ENCODE peak calls at places on chromosome 18, in eight cellular contexts. One of them, this sample, is unnamed.

GRCh38 chr18:36493349-36494281 is 196.1 kb downstream of the FHOD3 start:
- DNase-seq in stomach: no peak
- DNase-seq in right lobe of liver: no peak
- DNase-seq in tibial nerve: no peak
- DNase-seq in uterus: no peak
- DNase-seq in body of pancreas: peak; percentile 89
- DNase-seq in spleen: no peak
- DNase-seq in GM12878: no peak
- DNase-seq in this sample: peak; percentile 85

GRCh38 chr18:51668101-51668500 is 470.6 kb upstream of the MEX3C start:
- DNase-seq in stomach: peak; percentile 67
- DNase-seq in right lobe of liver: peak; percentile 48
- DNase-seq in tibial nerve: peak; percentile 58
- DNase-seq in uterus: no peak
- DNase-seq in body of pancreas: peak; percentile 68
- DNase-seq in spleen: no peak
- DNase-seq in GM12878: no peak
- DNase-seq in this sample: no peak

GRCh38 chr18:70621710-70622109 is 332.9 kb downstream of the SOCS6 start:
- DNase-seq in stomach: no peak
- DNase-seq in right lobe of liver: no peak
- DNase-seq in tibial nerve: no peak
- DNase-seq in uterus: no peak
- DNase-seq in body of pancreas: no peak
- DNase-seq in spleen: no peak
- DNase-seq in GM12878: no peak
- DNase-seq in this sample: no peak

GRCh38 chr18:49893036-49893435 is 79.7 kb upstream of the ACAA2 start:
- DNase-seq in stomach: no peak
- DNase-seq in right lobe of liver: no peak
- DNase-seq in tibial nerve: no peak
- DNase-seq in uterus: no peak
- DNase-seq in body of pancreas: no peak
- DNase-seq in spleen: no peak
- DNase-seq in GM12878: no peak
- DNase-seq in this sample: no peak

GRCh38 chr18:32019251-32019943 is 772 bp downstream of the RNF125 start:
- DNase-seq in stomach: peak; percentile 49
- DNase-seq in right lobe of liver: peak; percentile 64
- DNase-seq in tibial nerve: peak; percentile 6
- DNase-seq in uterus: peak; percentile 18
- DNase-seq in body of pancreas: peak; percentile 47
- DNase-seq in spleen: peak; percentile 90
- DNase-seq in GM12878: no peak
- DNase-seq in this sample: no peak

GRCh38 chr18:79766308-79766707 is 31.4 kb upstream of the KCNG2 start:
- DNase-seq in stomach: no peak
- DNase-seq in right lobe of liver: no peak
- DNase-seq in tibial nerve: no peak
- DNase-seq in uterus: no peak
- DNase-seq in body of pancreas: no peak
- DNase-seq in spleen: peak; percentile 53
- DNase-seq in GM12878: no peak
- DNase-seq in this sample: no peak

GRCh38 chr18:13165636-13166423 is 52.7 kb upstream of the LDLRAD4 start:
- DNase-seq in stomach: no peak
- DNase-seq in right lobe of liver: no peak
- DNase-seq in tibial nerve: no peak
- DNase-seq in uterus: no peak
- DNase-seq in body of pancreas: no peak
- DNase-seq in spleen: no peak
- DNase-seq in GM12878: no peak
- DNase-seq in this sample: no peak

GRCh38 chr18:45571714-45572113 is 43.6 kb upstream of the SLC14A2 start:
- DNase-seq in stomach: no peak
- DNase-seq in right lobe of liver: no peak
- DNase-seq in tibial nerve: no peak
- DNase-seq in uterus: no peak
- DNase-seq in body of pancreas: no peak
- DNase-seq in spleen: no peak
- DNase-seq in GM12878: no peak
- DNase-seq in this sample: no peak

GRCh38 chr18:57807336-57808117 is 4.4 kb upstream of the ATP8B1 start:
- DNase-seq in stomach: peak; percentile 59
- DNase-seq in right lobe of liver: no peak
- DNase-seq in tibial nerve: no peak
- DNase-seq in uterus: no peak
- DNase-seq in body of pancreas: peak; percentile 50
- DNase-seq in spleen: no peak
- DNase-seq in GM12878: no peak
- DNase-seq in this sample: no peak
- H3K27ac ChIP-seq in stomach: peak overlapping the region; percentile 97
- H3K27ac ChIP-seq in right lobe of liver: peak overlapping the region; percentile 29
- H3K27ac ChIP-seq in tibial nerve: peak overlapping the region; percentile 11
- H3K27ac ChIP-seq in uterus: peak overlapping the region; percentile 83
- H3K27ac ChIP-seq in body of pancreas: peak overlapping the region; percentile 77
- H3K27ac ChIP-seq in spleen: peak overlapping the region; percentile 4
- H3K27ac ChIP-seq in GM12878: no peak overlapping the region
- H3K27ac ChIP-seq in this sample: peak overlapping the region; percentile 24

GRCh38 chr18:37590346-37590745 is 24.7 kb upstream of the CELF4 start:
- DNase-seq in stomach: no peak
- DNase-seq in right lobe of liver: no peak
- DNase-seq in tibial nerve: no peak
- DNase-seq in uterus: no peak
- DNase-seq in body of pancreas: no peak
- DNase-seq in spleen: no peak
- DNase-seq in GM12878: no peak
- DNase-seq in this sample: no peak
- TF ChIP-seq POLR2A in stomach: no peak
- TF ChIP-seq POLR2A in right lobe of liver: no peak
- TF ChIP-seq POLR2A in tibial nerve: no peak
- TF ChIP-seq POLR2A in uterus: no peak
- TF ChIP-seq POLR2A in body of pancreas: no peak
- TF ChIP-seq POLR2A in spleen: no peak
- TF ChIP-seq POLR2A in GM12878: no peak
- TF ChIP-seq POLR2A in this sample: no peak

DNA sequence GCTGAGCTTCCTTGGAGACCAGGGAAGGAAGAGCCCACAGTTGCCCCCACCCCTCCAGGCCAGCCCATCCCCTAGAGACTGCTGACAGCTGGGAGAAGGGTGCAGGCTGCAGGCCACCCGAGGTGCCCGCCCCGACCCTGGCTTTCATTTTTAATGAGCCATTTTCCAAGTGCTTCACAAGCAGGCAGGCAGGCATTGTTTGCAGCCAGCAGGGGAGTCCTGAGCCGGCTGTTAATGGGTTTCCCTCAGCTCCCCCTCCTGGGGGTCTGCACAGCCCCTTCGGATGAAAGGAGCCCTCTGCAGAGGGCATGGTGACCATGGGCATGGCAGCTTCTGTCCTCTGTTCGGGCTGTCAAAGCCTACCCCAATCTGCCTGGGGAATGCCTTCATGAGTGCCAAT is 94.5 kb downstream of the ZBTB7C start:
- DNase-seq in stomach: no peak
- DNase-seq in right lobe of liver: no peak
- DNase-seq in tibial nerve: no peak
- DNase-seq in uterus: no peak
- DNase-seq in body of pancreas: no peak
- DNase-seq in spleen: peak; percentile 61
- DNase-seq in GM12878: no peak
- DNase-seq in this sample: no peak
- H3K27ac ChIP-seq in stomach: no peak overlapping the region
- H3K27ac ChIP-seq in right lobe of liver: no peak overlapping the region
- H3K27ac ChIP-seq in tibial nerve: no peak overlapping the region
- H3K27ac ChIP-seq in uterus: no peak overlapping the region
- H3K27ac ChIP-seq in body of pancreas: no peak overlapping the region
- H3K27ac ChIP-seq in spleen: no peak overlapping the region
- H3K27ac ChIP-seq in GM12878: no peak overlapping the region
- H3K27ac ChIP-seq in this sample: no peak overlapping the region

GRCh38 chr18:43533371-43533770 is 256.1 kb upstream of the SYT4 start:
- DNase-seq in stomach: no peak
- DNase-seq in right lobe of liver: no peak
- DNase-seq in tibial nerve: no peak
- DNase-seq in uterus: no peak
- DNase-seq in body of pancreas: no peak
- DNase-seq in spleen: no peak
- DNase-seq in GM12878: no peak
- DNase-seq in this sample: no peak

GRCh38 chr18:43534511-43534910 is 257.2 kb upstream of the SYT4 start:
- DNase-seq in stomach: no peak
- DNase-seq in right lobe of liver: no peak
- DNase-seq in tibial nerve: no peak
- DNase-seq in uterus: no peak
- DNase-seq in body of pancreas: no peak
- DNase-seq in spleen: no peak
- DNase-seq in GM12878: no peak
- DNase-seq in this sample: no peak

GRCh38 chr18:43526436-43527150 is 249.3 kb upstream of the SYT4 start:
- DNase-seq in stomach: no peak
- DNase-seq in right lobe of liver: no peak
- DNase-seq in tibial nerve: no peak
- DNase-seq in uterus: no peak
- DNase-seq in body of pancreas: no peak
- DNase-seq in spleen: no peak
- DNase-seq in GM12878: no peak
- DNase-seq in this sample: no peak

GRCh38 chr18:43531438-43531837 is 254.1 kb upstream of the SYT4 start:
- DNase-seq in stomach: no peak
- DNase-seq in right lobe of liver: no peak
- DNase-seq in tibial nerve: no peak
- DNase-seq in uterus: no peak
- DNase-seq in body of pancreas: no peak
- DNase-seq in spleen: no peak
- DNase-seq in GM12878: no peak
- DNase-seq in this sample: no peak
- TF ChIP-seq POLR2A in stomach: no peak
- TF ChIP-seq POLR2A in right lobe of liver: no peak
- TF ChIP-seq POLR2A in tibial nerve: no peak
- TF ChIP-seq POLR2A in uterus: no peak
- TF ChIP-seq POLR2A in body of pancreas: no peak
- TF ChIP-seq POLR2A in spleen: no peak
- TF ChIP-seq POLR2A in GM12878: no peak
- TF ChIP-seq POLR2A in this sample: no peak

GRCh38 chr18:2970762-2971659 is 41.9 kb downstream of the LPIN2 start:
- DNase-seq in stomach: no peak
- DNase-seq in right lobe of liver: peak; percentile 37
- DNase-seq in tibial nerve: no peak
- DNase-seq in uterus: no peak
- DNase-seq in body of pancreas: no peak
- DNase-seq in spleen: peak; percentile 88
- DNase-seq in GM12878: no peak
- DNase-seq in this sample: no peak
- H3K27ac ChIP-seq in stomach: peak overlapping the region; percentile 61
- H3K27ac ChIP-seq in right lobe of liver: peak overlapping the region; percentile 87
- H3K27ac ChIP-seq in tibial nerve: peak overlapping the region; percentile 79
- H3K27ac ChIP-seq in uterus: peak overlapping the region; percentile 59
- H3K27ac ChIP-seq in body of pancreas: peak overlapping the region; percentile 70
- H3K27ac ChIP-seq in spleen: peak overlapping the region; percentile 89
- H3K27ac ChIP-seq in GM12878: peak overlapping the region; percentile 94
- H3K27ac ChIP-seq in this sample: peak overlapping the region; percentile 46